ENCODE peak calls at places on chromosomes 4 and X, in eight cellular contexts. P, J, X, I, E, A, V and K are unnamed samples.

GRCh38 chr4:2741626-2742025 is 14.5 kb downstream of the TNIP2 start:
- DNase-seq in P (peak; percentile 57), J (peak; percentile 64), X (no peak), I (no peak), E (no peak), A (no peak), V (no peak), K (no peak)

GRCh38 chrX:33726281-33727160 is 405.6 kb downstream of the FAM47A start:
- DNase-seq in P (no peak), J (no peak), X (no peak), I (peak; percentile 43), E (no peak), A (no peak), V (no peak), K (no peak)

GRCh38 chrX:44306336-44306735 is 37.1 kb downstream of the EFHC2 start:
- DNase-seq in P (peak; percentile 20), J (peak; percentile 28), X (peak; percentile 20), I (no peak), E (no peak), A (peak; percentile 54), V (no peak), K (no peak)

GRCh38 chr4:98430708-98431403 is 169.7 kb downstream of the RAP1GDS1 start:
- DNase-seq in P (peak; percentile 96), J (peak; percentile 98), X (peak; percentile 96), I (no peak), E (no peak), A (peak; percentile 90), V (no peak), K (no peak)

GRCh38 chrX:150201841-150202240 is 161.3 kb upstream of the MAMLD1 start:
- DNase-seq in P (no peak), J (peak; percentile 33), X (no peak), I (no peak), E (no peak), A (no peak), V (no peak), K (no peak)

GRCh38 chr4:61555789-61556188 is 355.7 kb downstream of the ADGRL3 start:
- DNase-seq in P (peak; percentile 55), J (peak; percentile 87), X (no peak), I (no peak), E (no peak), A (no peak), V (no peak), K (no peak)

GRCh38 chr4:124178449-124179021 is 534.0 kb downstream of the ANKRD50 start:
- DNase-seq in P (peak; percentile 58), J (peak; percentile 61), X (peak; percentile 17), I (no peak), E (no peak), A (no peak), V (no peak), K (no peak)

GRCh38 chr4:2125023-2125422 is 65.9 kb downstream of the NAT8L start:
- DNase-seq in P (no peak), J (no peak), X (peak; percentile 27), I (no peak), E (no peak), A (no peak), V (no peak), K (no peak)

GRCh38 chr4:148120216-148120615 is 322.0 kb downstream of the NR3C2 start:
- DNase-seq in P (no peak), J (peak; percentile 5), X (no peak), I (no peak), E (no peak), A (no peak), V (no peak), K (no peak)

GRCh38 chrX:31350808-31351074 is 278.9 kb upstream of the FTHL17 start:
- DNase-seq in P (no peak), J (no peak), X (no peak), I (no peak), E (no peak), A (no peak), V (no peak), K (no peak)

GRCh38 chrX:2614911-2615310 is 76.2 kb upstream of the CD99 start:
- DNase-seq in P (peak; percentile 83), J (peak; percentile 81), X (peak; percentile 43), I (no peak), E (no peak), A (no peak), V (no peak), K (no peak)

GRCh38 chr4:38993683-38994082 is 38.5 kb downstream of the TMEM156 start:
- DNase-seq in P (no peak), J (no peak), X (no peak), I (no peak), E (no peak), A (peak; percentile 14), V (no peak), K (no peak)

GRCh38 chr4:96097040-96097607 is 257.2 kb downstream of the PDHA2 start:
- DNase-seq in P (no peak), J (peak; percentile 86), X (peak; percentile 84), I (no peak), E (no peak), A (peak; percentile 29), V (no peak), K (no peak)

GRCh38 chr4:167966161-167966560 is 126.2 kb upstream of the ANXA10 start:
- DNase-seq in P (no peak), J (peak; percentile 66), X (peak; percentile 47), I (no peak), E (no peak), A (no peak), V (no peak), K (no peak)

GRCh38 chrX:2508648-2509335 is 8.0 kb upstream of the DHRSX start:
- DNase-seq in P (no peak), J (no peak), X (no peak), I (no peak), E (no peak), A (no peak), V (no peak), K (no peak)

GRCh38 chr4:139175647-139176298 is 1.2 kb downstream of the ELF2 start:
- DNase-seq in P (peak; percentile 41), J (no peak), X (no peak), I (no peak), E (no peak), A (no peak), V (no peak), K (no peak)

GRCh38 chr4:114911141-114911540 is 202.3 kb downstream of the NDST4 start:
- DNase-seq in P (no peak), J (peak; percentile 28), X (no peak), I (no peak), E (no peak), A (no peak), V (no peak), K (no peak)

DNA sequence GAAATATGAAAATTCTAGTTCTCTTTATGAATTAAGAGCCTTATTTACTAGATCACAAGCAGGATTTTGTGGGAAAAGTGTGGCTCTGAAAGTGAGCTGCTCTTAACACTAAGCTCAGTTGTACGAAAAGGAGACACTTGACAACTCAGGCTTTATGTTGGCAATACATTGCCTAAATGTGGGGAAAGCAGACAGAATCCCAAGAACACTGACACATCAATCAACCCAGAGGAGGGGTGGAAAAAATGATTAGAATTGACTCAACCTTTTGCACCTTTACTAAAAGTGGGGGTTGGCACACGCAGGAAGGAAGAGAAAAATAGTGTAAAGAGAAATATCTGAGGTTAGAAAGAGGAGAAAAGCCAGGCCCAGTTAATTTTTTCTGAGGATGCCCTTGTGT is 61.6 kb downstream of the CHST7 start:
- DNase-seq in P (no peak), J (no peak), X (no peak), I (no peak), E (no peak), A (no peak), V (no peak), K (no peak)
- TF ChIP-seq CTCF in P (no peak), J (no peak), X (no peak), I (no peak), E (no peak), A (no peak), V (no peak), K (no peak)

GRCh38 chr4:184270808-184271413 is 53.2 kb upstream of the ENPP6 start:
- DNase-seq in P (no peak), J (no peak), X (no peak), I (no peak), E (no peak), A (no peak), V (no peak), K (no peak)
- TF ChIP-seq CTCF in P (no peak), J (no peak), X (no peak), I (no peak), E (no peak), A (no peak), V (no peak), K (no peak)

GRCh38 chrX:133698298-133698697 is 283.0 kb upstream of the GPC4 start:
- DNase-seq in P (peak; percentile 28), J (peak; percentile 28), X (no peak), I (no peak), E (no peak), A (peak; percentile 1), V (no peak), K (no peak)
- TF ChIP-seq CTCF in P (peak; percentile 47), J (no peak), X (no peak), I (no peak), E (no peak), A (no peak), V (no peak), K (no peak)

GRCh38 chr4:185183622-185184281 is 20.0 kb downstream of the CFAP97 start:
- DNase-seq in P (peak; percentile 93), J (peak; percentile 81), X (peak; percentile 66), I (peak; percentile 76), E (peak; percentile 85), A (peak; percentile 55), V (peak; percentile 92), K (peak; percentile 45)

GRCh38 chr4:185182196-185182595 is 21.6 kb downstream of the CFAP97 start:
- DNase-seq in P (no peak), J (no peak), X (no peak), I (no peak), E (no peak), A (no peak), V (no peak), K (no peak)

DNA sequence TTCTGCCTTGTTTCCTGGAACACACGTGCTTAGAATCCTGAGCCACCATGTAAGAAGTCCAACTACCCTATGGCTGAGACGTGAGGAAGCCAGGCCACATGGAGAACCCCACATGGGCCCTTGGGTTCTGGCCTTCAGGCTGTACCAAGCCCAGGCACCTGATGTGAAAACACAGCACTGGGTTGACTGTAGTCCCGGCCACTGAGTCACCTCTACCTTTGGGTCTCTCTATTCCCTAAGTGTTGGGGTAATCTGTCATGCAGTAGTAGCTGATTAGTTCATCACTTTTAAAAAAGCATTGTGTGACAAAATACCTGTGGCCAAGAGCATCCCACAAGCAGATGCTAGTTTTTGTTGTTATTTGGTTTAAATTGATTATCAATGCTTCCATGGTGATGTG is 24.3 kb downstream of the CFAP97 start:
- DNase-seq in P (no peak), J (no peak), X (no peak), I (no peak), E (no peak), A (no peak), V (no peak), K (no peak)
- TF ChIP-seq CTCF in P (no peak), J (no peak), X (no peak), I (no peak), E (no peak), A (no peak), V (no peak), K (no peak)

GRCh38 chr4:169369634-169370033 is 98.9 kb upstream of the SH3RF1 start:
- DNase-seq in P (no peak), J (no peak), X (no peak), I (no peak), E (no peak), A (no peak), V (no peak), K (no peak)
- TF ChIP-seq CTCF in P (no peak), J (no peak), X (no peak), I (no peak), E (no peak), A (no peak), V (no peak), K (no peak)

GRCh38 chr4:41619161-41619560 is 81.2 kb downstream of the LIMCH1 start:
- DNase-seq in P (no peak), J (no peak), X (no peak), I (no peak), E (no peak), A (no peak), V (no peak), K (no peak)
- TF ChIP-seq CTCF in P (no peak), J (no peak), X (no peak), I (no peak), E (no peak), A (no peak), V (no peak), K (no peak)